ENCODE peak calls at places on chromosomes 6 and 20, in five cellular contexts. Y, Z, X, E and L are unnamed samples. For H3K9me3, the result is how much of the 10 kb centered on the place peaks cover.

GRCh38 chr6:107154131-107154906 is 39.0 kb upstream of the BEND3 start:
- DNase-seq in E (no peak), X (peak), Y (no peak), Z (no peak), L (no peak)

GRCh38 chr6:33235221-33235634 is 26.9 kb downstream of the RING1 start:
- DNase-seq in Y (no peak), Z (no peak), X (no peak), E (no peak), L (no peak)

GRCh38 chr6:71012871-71013456 is 56.1 kb upstream of the B3GAT2 start:
- DNase-seq in Z (no peak), X (peak), Y (no peak), E (peak), L (no peak)

GRCh38 chr20:49616154-49617007 is 48.4 kb upstream of the PTGIS start:
- DNase-seq in Y (no peak), E (no peak), X (peak), Z (no peak), L (no peak)

GRCh38 chr6:119052985-119053384 is 25.5 kb downstream of the FAM184A start:
- DNase-seq in X (no peak), Z (no peak), E (no peak), Y (no peak), L (no peak)

GRCh38 chr6:24827162-24827561 is 28.4 kb upstream of the ARMH2 start:
- DNase-seq in Y (no peak), Z (no peak), E (no peak), X (no peak), L (no peak)

GRCh38 chr6:33694401-33694931 is 17.0 kb downstream of the UQCC2 start:
- DNase-seq in Z (peak), Y (no peak), E (no peak), X (no peak), L (peak)

GRCh38 chr6:19719691-19720127 is 117.5 kb upstream of the ID4 start:
- DNase-seq in X (no peak), E (no peak), Y (no peak), Z (no peak), L (no peak)

GRCh38 chr6:41498968-41499599 is 47.1 kb upstream of the FOXP4 start:
- DNase-seq in E (no peak), X (no peak), Z (no peak), Y (no peak), L (no peak)

GRCh38 chr20:34105978-34106675 is 5.9 kb downstream of the EIF2S2 start:
- DNase-seq in X (no peak), Y (no peak), Z (no peak), E (no peak), L (no peak)

GRCh38 chr20:44142416-44142815 is 44.6 kb downstream of the JPH2 start:
- DNase-seq in E (no peak), X (no peak), Z (no peak), Y (no peak), L (no peak)

GRCh38 chr20:32580970-32581838 is 3.9 kb downstream of the NOL4L start:
- DNase-seq in Y (no peak), X (no peak), Z (peak), E (no peak), L (no peak)

DNA sequence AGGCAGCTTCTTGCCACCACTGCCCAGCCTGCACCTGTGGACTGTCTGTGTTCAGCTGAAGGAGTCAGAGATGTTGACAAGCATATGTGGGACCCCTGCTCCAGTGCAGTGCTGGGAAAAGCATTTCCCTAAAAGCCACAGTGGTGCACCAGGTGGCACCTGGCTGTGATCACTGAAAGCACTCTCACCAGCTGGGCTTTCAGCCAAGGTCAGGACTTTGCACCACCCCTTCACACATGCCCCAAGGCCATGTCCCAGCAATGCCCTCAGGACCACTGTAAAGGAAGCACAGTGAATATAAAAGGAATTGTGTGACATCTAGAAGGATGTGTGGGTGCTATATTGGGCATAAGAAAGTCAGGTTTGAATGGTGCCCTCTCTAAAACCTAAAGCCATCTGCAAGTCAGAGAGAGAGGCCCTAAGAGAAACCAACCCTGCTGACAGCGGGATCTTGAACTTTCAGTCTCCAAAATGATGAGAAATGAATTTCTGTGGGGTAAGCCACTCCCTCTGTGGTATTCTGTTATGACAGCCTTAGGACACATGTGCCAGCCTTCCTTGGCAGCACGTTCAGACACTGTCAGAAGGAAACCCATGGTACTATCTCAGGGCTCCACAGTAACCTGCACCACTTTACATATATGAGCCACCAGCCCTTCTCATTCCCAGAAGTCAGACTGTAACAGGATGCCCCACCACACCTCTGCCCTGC is 30.7 kb downstream of the CBLN4 start:
- DNase-seq in E (no peak), Z (no peak), X (no peak), Y (no peak), L (no peak)
- H3K9me3 ChIP-seq in E (under half), Z (under half), X (under half), Y (under half), L (under half)

DNA sequence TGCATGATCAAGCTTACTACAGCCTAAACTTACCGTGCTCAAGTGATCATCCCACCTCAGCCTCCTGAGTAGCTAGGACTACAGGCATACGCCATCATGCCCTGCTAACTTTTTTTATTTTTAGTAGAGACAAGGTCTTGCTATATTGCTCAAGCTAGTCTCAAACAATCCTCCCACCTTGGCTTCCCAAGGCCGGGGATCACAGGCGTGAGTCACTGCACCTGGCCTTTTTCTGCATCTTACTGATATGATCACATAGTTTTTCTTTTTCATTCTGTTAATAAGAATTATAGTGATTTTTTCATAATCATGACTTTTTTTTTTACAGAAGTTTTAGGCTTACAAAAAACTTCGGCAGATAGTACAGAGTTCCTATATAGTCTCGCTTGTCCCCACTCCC is 93.2 kb downstream of the KIF13A start:
- DNase-seq in E (no peak), Y (no peak), X (no peak), Z (no peak), L (no peak)
- H3K9me3 ChIP-seq in E (under half), Y (under half), X (under half), Z (under half), L (under half)

DNA sequence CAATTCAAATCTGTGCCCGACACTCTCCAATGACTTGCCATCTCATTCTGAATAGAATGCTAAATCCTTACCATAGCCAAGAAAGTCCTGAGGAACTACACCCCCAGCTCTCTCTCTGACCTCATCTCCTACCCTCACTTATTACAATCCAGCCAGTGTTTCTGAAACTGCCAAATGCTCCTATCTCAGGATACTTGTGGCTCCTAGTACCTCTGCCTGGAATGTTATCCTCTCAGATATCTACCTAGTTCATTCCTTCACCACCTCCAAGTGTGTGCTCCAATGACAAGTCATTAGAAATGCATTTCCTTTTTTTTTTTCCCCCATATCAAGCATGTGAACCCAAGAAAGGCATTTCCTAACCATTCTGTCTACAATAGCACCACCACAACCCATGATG is 24.4 kb downstream of the ZNF184 start:
- DNase-seq in Y (no peak), X (no peak), E (no peak), Z (no peak), L (no peak)
- H3K9me3 ChIP-seq in Y (half or more), X (under half), E (under half), Z (half or more), L (under half)

GRCh38 chr6:297571-298232 is 5.4 kb downstream of the DUSP22 start:
- DNase-seq in X (no peak), Z (no peak), E (no peak), Y (no peak), L (no peak)
- H3K9me3 ChIP-seq in X (under half), Z (under half), E (under half), Y (under half), L (under half)